ENCODE peak calls at places on chromosomes 5 and 9, in six cellular contexts. H, C, D, M, I and U are unnamed samples.

GRCh38 chr5:57247765-57248164 is 73.9 kb downstream of the GPBP1 start:
- DNase-seq in H (no peak), C (no peak), D (no peak), M (no peak), I (no peak), U (no peak)

GRCh38 chr5:19605846-19606407 is 382.1 kb downstream of the CDH18 start:
- DNase-seq in H (no peak), C (no peak), D (no peak), M (no peak), I (no peak), U (peak)

GRCh38 chr5:58963821-58964220 is 380.9 kb downstream of the RAB3C start:
- DNase-seq in H (no peak), C (no peak), D (no peak), M (no peak), I (no peak), U (no peak)

GRCh38 chr5:24381861-24382460 is 262.8 kb downstream of the CDH10 start:
- DNase-seq in H (no peak), C (peak), D (no peak), M (no peak), I (no peak), U (no peak)

GRCh38 chr5:59222687-59223511 is 640.0 kb downstream of the RAB3C start:
- DNase-seq in H (peak), C (no peak), D (peak), M (no peak), I (no peak), U (no peak)

GRCh38 chr5:107773479-107773878 is 102.7 kb upstream of the EFNA5 start:
- DNase-seq in H (no peak), C (no peak), D (no peak), M (no peak), I (no peak), U (no peak)

GRCh38 chr9:100848731-100849130 is 179.8 kb upstream of the PLPPR1 start:
- DNase-seq in H (no peak), C (no peak), D (no peak), M (no peak), I (no peak), U (no peak)

GRCh38 chr5:77086611-77087483 is at the start of gene ZBED3:
- DNase-seq in H (peak), C (peak), D (peak), M (peak), I (peak), U (no peak)

GRCh38 chr5:15959560-15960164 is 219.9 kb downstream of the MARCHF11 start:
- DNase-seq in H (no peak), C (no peak), D (no peak), M (no peak), I (no peak), U (no peak)

GRCh38 chr9:89732295-89732951 is 127.6 kb downstream of the GADD45G start:
- DNase-seq in H (no peak), C (no peak), D (no peak), M (no peak), I (no peak), U (no peak)

GRCh38 chr5:143033535-143034260 is 263.5 kb downstream of the ARHGAP26 start:
- DNase-seq in H (peak), C (no peak), D (no peak), M (no peak), I (no peak), U (peak)

GRCh38 chr9:76886318-76886717 is 19.6 kb downstream of the PRUNE2 start:
- DNase-seq in H (no peak), C (no peak), D (no peak), M (no peak), I (no peak), U (no peak)

GRCh38 chr5:139294372-139295165 is 1.0 kb downstream of the MATR3 start:
- DNase-seq in H (peak), C (peak), D (peak), M (peak), I (peak), U (no peak)

GRCh38 chr9:129570450-129571297 is 50.2 kb downstream of the C9orf50 start:
- DNase-seq in H (peak), C (no peak), D (peak), M (peak), I (peak), U (no peak)

GRCh38 chr9:33927694-33928093 is 110.7 kb downstream of the UBE2R2 start:
- DNase-seq in H (no peak), C (no peak), D (no peak), M (no peak), I (no peak), U (no peak)

GRCh38 chr9:127809002-127809561 is 6.4 kb downstream of the FPGS start:
- DNase-seq in H (no peak), C (no peak), D (no peak), M (no peak), I (no peak), U (no peak)

GRCh38 chr5:5572983-5573797 is 150.7 kb downstream of the ICE1 start:
- DNase-seq in H (no peak), C (no peak), D (no peak), M (no peak), I (no peak), U (no peak)

GRCh38 chr5:15577831-15578230 is 77.9 kb downstream of the FBXL7 start:
- DNase-seq in H (no peak), C (no peak), D (no peak), M (no peak), I (no peak), U (no peak)

GRCh38 chr5:136018814-136019777 is 9.7 kb upstream of the TGFBI start:
- DNase-seq in H (peak), C (no peak), D (peak), M (no peak), I (no peak), U (no peak)

GRCh38 chr9:818958-819357 is 22.5 kb upstream of the DMRT1 start:
- DNase-seq in H (no peak), C (no peak), D (no peak), M (no peak), I (no peak), U (no peak)

GRCh38 chr5:42306287-42306686 is 117.0 kb upstream of the GHR start:
- DNase-seq in H (no peak), C (no peak), D (no peak), M (no peak), I (no peak), U (no peak)

GRCh38 chr5:42301349-42301748 is 121.9 kb upstream of the GHR start:
- DNase-seq in H (peak), C (no peak), D (no peak), M (no peak), I (no peak), U (no peak)

GRCh38 chr5:42302186-42302585 is 121.1 kb upstream of the GHR start:
- DNase-seq in H (no peak), C (no peak), D (no peak), M (no peak), I (no peak), U (no peak)
- H3K27ac ChIP-seq in H (no peak), C (no peak), D (no peak), M (no peak), I (no peak), U (peak)

DNA sequence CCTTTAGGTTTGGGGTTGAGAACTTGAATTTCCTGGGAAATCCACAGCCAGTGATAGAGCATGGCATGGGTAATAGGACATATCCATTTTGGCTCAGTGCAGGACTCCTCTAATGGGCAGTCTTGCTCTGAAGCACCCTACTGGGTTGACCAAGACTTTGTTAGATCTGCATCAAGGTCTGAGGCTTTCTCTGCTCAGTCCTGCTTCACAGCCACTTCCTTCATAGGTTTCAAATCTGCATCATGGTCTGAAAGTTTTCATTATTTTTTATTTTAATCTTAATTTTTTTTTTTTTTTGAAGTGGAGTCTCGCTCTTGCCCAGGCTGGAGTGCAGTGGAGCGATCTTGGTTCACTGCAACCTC is 36.5 kb downstream of the KIF2A start:
- DNase-seq in H (no peak), C (no peak), D (no peak), M (no peak), I (no peak), U (no peak)
- H3K27ac ChIP-seq in H (no peak), C (no peak), D (no peak), M (no peak), I (no peak), U (no peak)

GRCh38 chr5:119131530-119132313 is 60.8 kb downstream of the DMXL1 start:
- DNase-seq in H (peak), C (no peak), D (no peak), M (no peak), I (no peak), U (no peak)

DNA sequence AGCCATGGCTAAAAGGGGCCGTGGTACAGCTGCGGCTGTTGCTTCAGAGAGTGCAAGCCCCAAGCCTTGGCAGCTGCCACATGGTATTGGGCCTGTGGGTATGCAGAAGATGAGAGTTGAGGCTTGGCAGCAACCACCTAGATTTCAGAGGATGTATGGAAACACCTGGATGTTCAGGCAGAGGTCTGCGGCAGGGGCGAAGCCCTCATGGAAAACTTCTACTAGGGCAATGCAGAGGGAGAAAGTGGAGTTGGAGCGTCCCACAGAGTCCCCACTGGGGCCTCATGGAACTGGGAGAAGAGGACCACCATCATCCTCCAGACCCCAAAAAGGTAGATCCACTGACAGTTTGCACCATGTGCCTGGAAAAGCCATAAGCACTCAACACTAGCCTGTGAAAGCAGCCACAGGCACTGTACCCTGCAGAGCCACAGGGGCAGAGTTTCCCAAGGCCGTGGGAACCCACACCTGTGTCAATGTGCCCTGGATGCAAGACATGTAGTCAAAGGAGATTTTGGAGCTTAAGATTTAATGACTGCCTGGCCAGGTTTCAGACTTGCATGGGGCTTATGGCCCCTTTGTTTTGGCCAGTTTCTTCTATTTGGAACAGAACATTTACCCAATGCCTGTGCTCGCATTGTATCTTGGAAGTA is 65.9 kb downstream of the DMXL1 start:
- DNase-seq in H (no peak), C (no peak), D (no peak), M (no peak), I (no peak), U (no peak)
- H3K27ac ChIP-seq in H (no peak), C (no peak), D (no peak), M (no peak), I (no peak), U (no peak)

GRCh38 chr9:85136978-85137377 is 467.4 kb downstream of the NTRK2 start:
- DNase-seq in H (no peak), C (no peak), D (no peak), M (no peak), I (no peak), U (no peak)
- H3K27ac ChIP-seq in H (no peak), C (no peak), D (no peak), M (no peak), I (no peak), U (no peak)

DNA sequence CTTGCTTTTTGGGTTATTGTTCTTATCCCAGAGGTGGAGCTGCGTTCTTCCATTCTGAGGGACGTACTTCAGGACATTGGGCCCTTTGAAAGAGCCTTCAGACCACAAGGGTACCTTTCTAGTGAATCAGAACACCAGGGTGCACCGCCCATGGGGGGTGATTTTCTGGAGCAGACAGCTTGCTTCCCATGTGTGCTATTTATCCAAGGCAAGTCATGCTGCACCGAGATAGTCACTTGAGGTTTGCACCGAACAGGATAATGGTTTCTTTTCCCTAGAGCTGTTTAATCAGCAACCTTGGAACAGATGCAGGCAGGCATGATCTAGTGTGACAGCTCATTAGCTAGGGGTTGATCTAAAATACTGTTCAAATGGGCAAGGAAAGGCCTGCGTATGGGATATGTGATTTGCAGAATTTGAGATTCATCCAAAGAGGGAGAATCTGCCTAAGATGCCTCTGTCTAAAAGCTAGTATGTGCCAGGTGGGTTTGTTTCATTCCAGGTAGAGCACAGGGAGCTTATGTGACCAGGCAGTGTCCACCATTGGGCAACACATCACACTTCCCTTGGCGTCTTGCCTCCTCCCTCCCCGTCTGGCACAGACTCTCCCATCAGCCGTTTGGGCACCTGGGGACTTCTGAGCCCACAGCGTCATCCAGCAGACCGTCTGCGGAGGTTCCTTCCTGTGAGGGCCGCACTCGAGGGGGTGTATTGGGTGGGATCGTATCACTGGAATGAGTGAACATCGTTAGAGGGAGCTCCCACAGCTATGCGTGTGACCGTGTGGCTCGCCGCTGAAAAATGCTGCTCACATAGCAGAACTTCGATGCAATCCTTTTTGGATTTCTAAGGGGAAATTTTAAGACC is 23.0 kb downstream of the ABL1 start:
- DNase-seq in H (peak), C (no peak), D (peak), M (no peak), I (peak), U (no peak)
- H3K27ac ChIP-seq in H (peak), C (peak), D (peak), M (peak), I (no peak), U (peak)

GRCh38 chr5:151345808-151346478 is 1.4 kb downstream of the SLC36A2 start:
- DNase-seq in H (peak), C (no peak), D (no peak), M (no peak), I (no peak), U (no peak)
- H3K27ac ChIP-seq in H (no peak), C (no peak), D (no peak), M (no peak), I (no peak), U (no peak)

GRCh38 chr5:157516016-157516415 is 56.0 kb downstream of the NIPAL4 start:
- DNase-seq in H (peak), C (no peak), D (no peak), M (no peak), I (no peak), U (peak)
- H3K27ac ChIP-seq in H (peak), C (no peak), D (peak), M (no peak), I (peak), U (no peak)